ENCODE peak calls at places on chromosomes 12 and 14, in five cellular contexts. X, T, G, O and A are unnamed samples.

GRCh38 chr12:93789767-93790166 is 112.6 kb downstream of the CRADD start:
- DNase-seq in X (no peak), T (no peak), G (no peak), O (no peak), A (no peak)

GRCh38 chr12:30753761-30754382 is 879 bp downstream of the CAPRIN2 start:
- DNase-seq in X (no peak), T (peak; percentile 20), G (no peak), O (peak; percentile 33), A (no peak)

GRCh38 chr14:94375552-94376107 is 12.8 kb downstream of the SERPINA1 start:
- DNase-seq in X (no peak), T (no peak), G (no peak), O (no peak), A (no peak)

GRCh38 chr12:117350140-117350539 is 11.3 kb downstream of the NOS1 start:
- DNase-seq in X (no peak), T (peak; percentile 71), G (no peak), O (no peak), A (no peak)

GRCh38 chr12:10249690-10250455 is 37.2 kb downstream of the GABARAPL1 start:
- DNase-seq in X (no peak), T (no peak), G (no peak), O (no peak), A (no peak)

GRCh38 chr12:118060301-118061010 is 523 bp downstream of the WSB2 start:
- DNase-seq in X (peak; percentile 34), T (peak; percentile 41), G (peak; percentile 46), O (peak; percentile 43), A (no peak)

GRCh38 chr12:52992699-52993557 is 13.3 kb upstream of the EIF4B start:
- DNase-seq in X (no peak), T (peak; percentile 55), G (no peak), O (no peak), A (no peak)

GRCh38 chr14:64247186-64247585 is 47.0 kb downstream of the ESR2 start:
- DNase-seq in X (no peak), T (no peak), G (no peak), O (no peak), A (no peak)

GRCh38 chr12:21941522-21942376 is 523 bp upstream of the ABCC9 start:
- DNase-seq in X (peak; percentile 75), T (no peak), G (peak; percentile 15), O (peak; percentile 1), A (no peak)

GRCh38 chr14:72906316-72906715 is 12.4 kb upstream of the DPF3 start:
- DNase-seq in X (no peak), T (no peak), G (no peak), O (no peak), A (no peak)

GRCh38 chr12:122965851-122966742 is at the start of gene ABCB9:
- DNase-seq in X (peak; percentile 99), T (peak; percentile 98), G (peak; percentile 97), O (peak; percentile 97), A (peak; percentile 97)

GRCh38 chr12:101490286-101490920 is 15.3 kb downstream of the SPIC start:
- DNase-seq in X (peak; percentile 71), T (peak; percentile 29), G (peak; percentile 38), O (peak; percentile 45), A (peak; percentile 72)

GRCh38 chr12:6355491-6356373 is 13.9 kb upstream of the TNFRSF1A start:
- DNase-seq in X (peak; percentile 92), T (no peak), G (no peak), O (no peak), A (no peak)

GRCh38 chr14:39050389-39050788 is 52.6 kb downstream of the SEC23A start:
- DNase-seq in X (no peak), T (peak; percentile 48), G (no peak), O (no peak), A (no peak)

GRCh38 chr12:116066381-116067230 is 210.9 kb downstream of the MED13L start:
- DNase-seq in X (no peak), T (peak; percentile 32), G (peak; percentile 46), O (peak; percentile 66), A (peak; percentile 81)

GRCh38 chr14:105065280-105066228 is at the start of gene GPR132:
- DNase-seq in X (peak; percentile 28), T (no peak), G (peak; percentile 38), O (no peak), A (no peak)

GRCh38 chr12:132429932-132430643 is 59.9 kb upstream of the FBRSL1 start:
- DNase-seq in X (peak; percentile 89), T (peak; percentile 67), G (no peak), O (peak; percentile 66), A (no peak)

GRCh38 chr12:112839386-112839972 is 47.9 kb downstream of the RPH3A start:
- DNase-seq in X (no peak), T (peak; percentile 62), G (no peak), O (no peak), A (no peak)

GRCh38 chr12:111175404-111175803 is 193.5 kb downstream of the PHETA1 start:
- DNase-seq in X (no peak), T (no peak), G (no peak), O (no peak), A (no peak)

GRCh38 chr12:591167-591570 is 72.1 kb downstream of the NINJ2 start:
- DNase-seq in X (no peak), T (no peak), G (no peak), O (no peak), A (peak; percentile 83)

GRCh38 chr14:92692822-92693226 is 55.6 kb downstream of the LGMN start:
- DNase-seq in X (no peak), T (no peak), G (peak; percentile 63), O (peak; percentile 9), A (no peak)

GRCh38 chr14:81164167-81164774 is 56.5 kb downstream of the GTF2A1 start:
- DNase-seq in X (peak; percentile 91), T (peak; percentile 57), G (peak; percentile 76), O (peak; percentile 78), A (peak; percentile 98)

GRCh38 chr12:131430158-131430772 is 280.6 kb upstream of the SFSWAP start:
- DNase-seq in X (no peak), T (no peak), G (peak; percentile 4), O (no peak), A (no peak)

GRCh38 chr12:11986165-11986564 is 84.6 kb upstream of the BCL2L14 start:
- DNase-seq in X (no peak), T (no peak), G (no peak), O (no peak), A (no peak)

GRCh38 chr14:35242599-35243311 is 49.4 kb upstream of the PSMA6 start:
- DNase-seq in X (no peak), T (no peak), G (no peak), O (no peak), A (no peak)

GRCh38 chr14:84272290-84272721 is 1257.6 kb upstream of the FLRT2 start:
- DNase-seq in X (no peak), T (no peak), G (no peak), O (peak; percentile 54), A (no peak)

GRCh38 chr12:119417440-119417839 is 82.9 kb downstream of the CCDC60 start:
- DNase-seq in X (no peak), T (no peak), G (no peak), O (no peak), A (no peak)

GRCh38 chr14:36515105-36515593 is 4.9 kb downstream of the NKX2-1 start:
- DNase-seq in X (peak; percentile 68), T (no peak), G (no peak), O (no peak), A (no peak)

GRCh38 chr12:28998662-28999120 is 150.4 kb upstream of the FAR2 start:
- DNase-seq in X (no peak), T (peak; percentile 34), G (peak; percentile 27), O (peak; percentile 15), A (peak; percentile 58)

GRCh38 chr12:121522962-121523361 is 57.9 kb downstream of the KDM2B start:
- DNase-seq in X (no peak), T (no peak), G (no peak), O (no peak), A (peak; percentile 94)

GRCh38 chr14:99732436-99733220 is 48.5 kb downstream of the CYP46A1 start:
- DNase-seq in X (peak; percentile 24), T (no peak), G (no peak), O (no peak), A (no peak)

GRCh38 chr14:26370118-26370517 is 227.7 kb downstream of the NOVA1 start:
- DNase-seq in X (no peak), T (no peak), G (no peak), O (peak; percentile 10), A (no peak)

GRCh38 chr14:30572771-30573170 is 13.8 kb downstream of the G2E3 start:
- DNase-seq in X (no peak), T (no peak), G (no peak), O (no peak), A (no peak)

GRCh38 chr12:51951843-51952722 is 584 bp downstream of the ACVR1B start:
- DNase-seq in X (peak; percentile 61), T (peak; percentile 22), G (peak; percentile 27), O (no peak), A (peak; percentile 67)

DNA sequence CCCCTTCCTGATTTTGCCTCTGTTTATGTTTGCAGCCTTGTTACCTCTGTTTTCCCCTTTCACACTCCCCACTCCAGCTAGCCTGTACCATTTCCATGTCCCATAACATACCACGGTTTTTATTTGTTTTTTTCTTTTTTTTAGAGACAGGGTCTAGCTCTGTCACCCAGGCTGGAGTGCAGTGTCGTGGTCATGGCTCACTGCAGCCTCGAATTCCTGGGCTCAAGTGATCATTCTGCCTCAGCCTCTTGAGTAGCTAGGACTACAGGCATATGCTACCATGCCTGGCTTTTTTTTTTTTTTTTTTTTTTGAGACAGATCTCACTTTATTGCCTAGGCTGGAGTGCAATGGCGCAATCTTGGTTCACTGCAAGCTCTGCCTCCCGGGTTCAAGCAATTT is 18.4 kb upstream of the SAMD4A start:
- DNase-seq in X (no peak), T (no peak), G (no peak), O (no peak), A (no peak)
- H3K27ac ChIP-seq in X (no peak overlapping the region), T (no peak overlapping the region), G (no peak overlapping the region), O (no peak overlapping the region), A (no peak overlapping the region)

GRCh38 chr14:22429546-22429945 is 159.5 kb downstream of the DAD1 start:
- DNase-seq in X (no peak), T (no peak), G (no peak), O (no peak), A (peak; percentile 88)
- H3K27ac ChIP-seq in X (no peak overlapping the region), T (no peak overlapping the region), G (no peak overlapping the region), O (peak overlapping the region; percentile 74), A (peak overlapping the region; percentile 97)

DNA sequence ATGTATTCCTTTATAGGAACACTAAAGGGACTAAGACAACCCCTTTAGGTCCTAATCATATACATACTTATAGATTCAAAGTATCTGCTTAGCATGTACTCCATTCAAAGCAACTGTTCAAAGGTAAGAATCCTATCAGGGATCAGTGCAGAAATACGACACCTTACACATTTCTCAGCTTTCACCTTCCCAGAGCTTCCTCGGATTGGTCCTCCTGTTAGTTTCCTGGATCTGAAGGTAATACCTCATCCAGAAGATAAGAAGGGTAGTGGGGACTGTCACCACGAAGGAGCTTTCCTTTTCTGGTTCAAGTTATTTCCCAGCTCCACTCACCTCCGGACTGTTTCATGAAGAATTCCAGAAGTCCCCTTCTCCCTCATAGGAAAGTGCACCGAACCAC is 38.0 kb downstream of the RCOR1 start:
- DNase-seq in X (no peak), T (no peak), G (no peak), O (no peak), A (no peak)
- H3K27ac ChIP-seq in X (no peak overlapping the region), T (no peak overlapping the region), G (no peak overlapping the region), O (peak overlapping the region; percentile 61), A (no peak overlapping the region)

GRCh38 chr14:24296341-24297157 is 3.0 kb downstream of the DHRS1 start:
- DNase-seq in X (peak; percentile 68), T (peak; percentile 77), G (peak; percentile 74), O (peak; percentile 87), A (peak; percentile 93)
- H3K27ac ChIP-seq in X (no peak overlapping the region), T (peak overlapping the region; percentile 67), G (no peak overlapping the region), O (no peak overlapping the region), A (no peak overlapping the region)